ENCODE peak calls at places on chromosomes 13 and 19, in six cellular contexts. Q, J, E, A, M and P are unnamed samples.

GRCh38 chr19:10751109-10751972 is 33.5 kb downstream of the DNM2 start:
- DNase-seq in Q (peak; percentile 70), J (no peak), E (no peak), A (peak; percentile 23), M (peak; percentile 24), P (no peak)

GRCh38 chr13:109569938-109570711 is 216.3 kb downstream of the IRS2 start:
- DNase-seq in Q (no peak), J (peak; percentile 16), E (no peak), A (peak; percentile 19), M (no peak), P (no peak)

GRCh38 chr19:29542327-29542726 is 16.5 kb downstream of the VSTM2B start:
- DNase-seq in Q (no peak), J (no peak), E (no peak), A (no peak), M (no peak), P (no peak)

GRCh38 chr13:35549481-35549880 is 73.0 kb upstream of the MAB21L1 start:
- DNase-seq in Q (no peak), J (peak; percentile 51), E (no peak), A (no peak), M (peak; percentile 74), P (peak; percentile 5)

GRCh38 chr13:63190219-63190618 is 1774.6 kb upstream of the PCDH20 start:
- DNase-seq in Q (no peak), J (no peak), E (no peak), A (no peak), M (no peak), P (no peak)

GRCh38 chr19:37309834-37310575 is 60.9 kb upstream of the ZNF527 start:
- DNase-seq in Q (no peak), J (no peak), E (peak; percentile 61), A (peak; percentile 33), M (no peak), P (no peak)

GRCh38 chr13:45367358-45367757 is 26.4 kb upstream of the TPT1 start:
- DNase-seq in Q (peak; percentile 90), J (peak; percentile 80), E (no peak), A (peak; percentile 85), M (peak; percentile 73), P (peak; percentile 65)

GRCh38 chr13:110361365-110361911 is 54.4 kb downstream of the COL4A2 start:
- DNase-seq in Q (peak; percentile 62), J (peak; percentile 98), E (no peak), A (no peak), M (peak; percentile 99), P (no peak)

GRCh38 chr19:49423985-49424303 is 703 bp upstream of the PTH2 start:
- DNase-seq in Q (no peak), J (no peak), E (no peak), A (no peak), M (no peak), P (no peak)

GRCh38 chr19:40283414-40284250 is 1.5 kb downstream of the AKT2 start:
- DNase-seq in Q (no peak), J (peak; percentile 35), E (no peak), A (no peak), M (peak; percentile 13), P (no peak)

GRCh38 chr13:110669036-110669435 is 36.9 kb downstream of the CARS2 start:
- DNase-seq in Q (no peak), J (no peak), E (no peak), A (no peak), M (no peak), P (no peak)

GRCh38 chr13:54744747-54745146 is 1716.1 kb downstream of the OLFM4 start:
- DNase-seq in Q (no peak), J (no peak), E (no peak), A (no peak), M (no peak), P (no peak)

GRCh38 chr13:95956589-95957148 is 96.5 kb downstream of the UGGT2 start:
- DNase-seq in Q (no peak), J (peak; percentile 57), E (no peak), A (no peak), M (peak; percentile 7), P (peak; percentile 29)

GRCh38 chr13:48636550-48636949 is 17.2 kb upstream of the CYSLTR2 start:
- DNase-seq in Q (no peak), J (peak; percentile 98), E (no peak), A (no peak), M (peak; percentile 94), P (no peak)

GRCh38 chr19:18594096-18594823 is 5.7 kb downstream of the REX1BD start:
- DNase-seq in Q (peak; percentile 80), J (peak; percentile 85), E (no peak), A (peak; percentile 86), M (peak; percentile 87), P (peak; percentile 80)
- H3K4me3 ChIP-seq in Q (no peak overlapping the region), J (peak overlapping the region; percentile 32), E (peak overlapping the region; percentile 42), A (no peak overlapping the region), M (peak overlapping the region; percentile 27), P (peak overlapping the region; percentile 28)

GRCh38 chr13:99959127-99959529 is 12.4 kb downstream of the ZIC5 start:
- DNase-seq in Q (no peak), J (no peak), E (no peak), A (no peak), M (no peak), P (no peak)

GRCh38 chr13:99961634-99962033 is 9.9 kb downstream of the ZIC5 start:
- DNase-seq in Q (no peak), J (no peak), E (no peak), A (no peak), M (no peak), P (no peak)

GRCh38 chr13:99958402-99959126 is 13.0 kb downstream of the ZIC5 start:
- DNase-seq in Q (no peak), J (no peak), E (no peak), A (no peak), M (no peak), P (no peak)

GRCh38 chr13:99960663-99961440 is 10.7 kb downstream of the ZIC5 start:
- DNase-seq in Q (no peak), J (no peak), E (no peak), A (no peak), M (no peak), P (no peak)

GRCh38 chr13:99959538-99960230 is 11.9 kb downstream of the ZIC5 start:
- DNase-seq in Q (no peak), J (peak; percentile 62), E (no peak), A (no peak), M (no peak), P (no peak)
- TF ChIP-seq CTCF in Q (no peak), J (no peak), E (no peak), A (no peak), M (no peak), P (no peak)

GRCh38 chr13:37919329-37919880 is 49.8 kb upstream of the TRPC4 start:
- DNase-seq in Q (no peak), J (no peak), E (no peak), A (no peak), M (no peak), P (no peak)
- H3K4me3 ChIP-seq in Q (no peak overlapping the region), J (no peak overlapping the region), E (no peak overlapping the region), A (no peak overlapping the region), M (no peak overlapping the region), P (no peak overlapping the region)

GRCh38 chr13:51818276-51818675 is 14.3 kb upstream of the DHRS12 start:
- DNase-seq in Q (no peak), J (no peak), E (no peak), A (no peak), M (no peak), P (no peak)
- TF ChIP-seq CTCF in Q (no peak), J (no peak), E (no peak), A (no peak), M (no peak), P (no peak)

GRCh38 chr19:27793644-27794443 is 1419.1 kb downstream of the UQCRFS1 start:
- DNase-seq in Q (peak; percentile 97), J (peak; percentile 97), E (peak; percentile 96), A (peak; percentile 93), M (peak; percentile 94), P (peak; percentile 91)
- H3K4me3 ChIP-seq in Q (peak overlapping the region; percentile 66), J (peak overlapping the region; percentile 95), E (peak overlapping the region; percentile 74), A (peak overlapping the region; percentile 94), M (peak overlapping the region; percentile 89), P (peak overlapping the region; percentile 90)

DNA sequence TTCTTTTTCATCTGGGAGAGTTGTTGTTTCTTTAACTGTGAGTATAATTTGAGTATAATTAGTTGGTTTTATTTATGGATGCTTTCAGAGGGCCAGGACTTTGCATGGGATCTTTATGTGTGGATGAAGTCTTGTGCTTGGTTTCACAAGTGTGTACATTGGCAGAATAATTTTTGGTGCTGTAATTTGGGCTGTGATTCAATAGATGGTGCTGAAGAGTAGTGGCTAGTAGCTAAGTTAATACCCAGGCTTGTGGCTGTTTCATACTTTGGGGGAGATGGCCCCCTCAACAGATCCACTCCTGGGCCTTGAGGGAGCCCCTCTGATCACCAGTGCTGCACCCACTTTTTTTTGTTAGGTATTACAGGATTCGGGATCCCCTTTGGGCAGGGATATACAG is 1142.4 kb downstream of the SLITRK1 start:
- DNase-seq in Q (no peak), J (peak; percentile 54), E (no peak), A (no peak), M (peak; percentile 24), P (no peak)
- TF ChIP-seq CTCF in Q (no peak), J (peak; percentile 63), E (no peak), A (no peak), M (no peak), P (no peak)

GRCh38 chr19:1041272-1041834 is 1.4 kb downstream of the ABCA7 start:
- DNase-seq in Q (peak; percentile 62), J (no peak), E (no peak), A (no peak), M (no peak), P (no peak)
- H3K4me3 ChIP-seq in Q (no peak overlapping the region), J (peak overlapping the region; percentile 55), E (peak overlapping the region; percentile 54), A (no peak overlapping the region), M (peak overlapping the region; percentile 65), P (peak overlapping the region; percentile 75)

GRCh38 chr19:3882041-3882384 is 1.5 kb downstream of the ATCAY start:
- DNase-seq in Q (no peak), J (no peak), E (no peak), A (no peak), M (no peak), P (no peak)

GRCh38 chr19:3881272-3882040 is 971 bp downstream of the ATCAY start:
- DNase-seq in Q (no peak), J (no peak), E (no peak), A (peak; percentile 59), M (no peak), P (no peak)

GRCh38 chr19:3880471-3881271 is at the start of gene ATCAY:
- DNase-seq in Q (no peak), J (no peak), E (no peak), A (no peak), M (no peak), P (no peak)

DNA sequence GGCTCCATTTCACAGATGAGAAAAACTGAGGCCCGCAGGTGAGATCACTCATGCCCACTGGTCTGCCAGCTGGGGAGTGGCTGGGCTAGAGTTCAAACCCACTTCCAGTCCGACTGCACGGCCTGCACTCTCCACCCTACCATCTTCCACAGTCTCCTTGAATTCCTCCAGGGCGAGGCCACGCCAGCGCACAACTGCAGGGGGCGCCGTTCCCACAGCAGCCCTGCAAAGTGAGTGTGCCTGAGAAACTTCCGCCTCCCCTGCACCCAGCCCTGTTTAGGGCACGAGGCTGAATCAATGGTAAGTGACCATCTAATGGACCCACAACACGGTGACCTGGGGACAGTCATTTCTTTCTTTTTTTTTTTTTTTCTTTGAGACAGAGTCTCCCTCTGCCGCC is 829 bp upstream of the ATCAY start:
- DNase-seq in Q (no peak), J (no peak), E (no peak), A (no peak), M (no peak), P (no peak)
- TF ChIP-seq CTCF in Q (no peak), J (peak; percentile 4), E (no peak), A (peak; percentile 5), M (no peak), P (peak; percentile 25)

GRCh38 chr19:8366121-8366581 is 2.2 kb downstream of the ANGPTL4 start:
- DNase-seq in Q (peak; percentile 42), J (no peak), E (no peak), A (no peak), M (no peak), P (no peak)
- H3K4me3 ChIP-seq in Q (no peak overlapping the region), J (no peak overlapping the region), E (peak overlapping the region; percentile 72), A (no peak overlapping the region), M (no peak overlapping the region), P (no peak overlapping the region)